ENCODE peak calls at places on chromosomes 2 and 18, in nine cellular contexts. Q is activated effector memory CD4-positive, alpha-beta T cell treated with Interleukin-2 at 50 U/mL for 16 hours; S is T-cell; F is CD4-positive, alpha-beta T cell; O is KG1; K is activated CD4-positive, alpha-beta T cell treated with anti-CD3 and anti-CD28 coated beads, Interleukin-2, amount 10 ng/mL, durations not matched to agents 7 days and 5 days; I is hepatocyte; E is mesothelial cell of epicardium; H is NCI-H774. G is an unnamed sample.

GRCh38 chr2:162457021-162457420 is 113.1 kb downstream of the GCA start:
- DNase-seq in Q (no peak), S (no peak), F (no peak), O (no peak), K (no peak), I (no peak), E (no peak), H (no peak), G (no peak)

GRCh38 chr2:83650897-83651296 is 808.2 kb downstream of the SUCLG1 start:
- DNase-seq in Q (no peak), S (no peak), F (no peak), O (no peak), K (no peak), I (no peak), E (no peak), H (no peak), G (peak)

GRCh38 chr2:207202645-207203044 is 36.9 kb upstream of the KLF7 start:
- DNase-seq in Q (no peak), S (no peak), F (no peak), O (peak), K (peak), I (peak), E (peak), H (no peak), G (no peak)

GRCh38 chr2:44938287-44939073 is 3.0 kb upstream of the SIX3 start:
- DNase-seq in Q (no peak), S (no peak), F (no peak), O (no peak), K (no peak), I (no peak), E (no peak), H (no peak), G (no peak)

GRCh38 chr2:68384485-68385107 is 19.5 kb downstream of the PLEK start:
- DNase-seq in Q (no peak), S (no peak), F (no peak), O (no peak), K (no peak), I (no peak), E (no peak), H (no peak), G (no peak)

GRCh38 chr2:196238836-196239380 is 67.5 kb upstream of the STK17B start:
- DNase-seq in Q (no peak), S (no peak), F (no peak), O (no peak), K (no peak), I (no peak), E (no peak), H (no peak), G (no peak)

GRCh38 chr2:98869868-98870267 is 66.2 kb downstream of the CRACDL start:
- DNase-seq in Q (no peak), S (no peak), F (no peak), O (no peak), K (no peak), I (no peak), E (no peak), H (peak), G (peak)

GRCh38 chr18:2903006-2903405 is 56.2 kb downstream of the EMILIN2 start:
- DNase-seq in Q (no peak), S (no peak), F (no peak), O (no peak), K (no peak), I (peak), E (no peak), H (no peak), G (no peak)

GRCh38 chr2:176879596-176879995 is 333.0 kb upstream of the HNRNPA3 start:
- DNase-seq in Q (no peak), S (no peak), F (no peak), O (no peak), K (no peak), I (no peak), E (no peak), H (no peak), G (peak)

GRCh38 chr18:59459352-59460059 is 100.4 kb upstream of the LMAN1 start:
- DNase-seq in Q (no peak), S (no peak), F (no peak), O (no peak), K (no peak), I (peak), E (no peak), H (peak), G (peak)

GRCh38 chr2:33275689-33276444 is 200.6 kb upstream of the RASGRP3 start:
- DNase-seq in Q (peak), S (peak), F (no peak), O (no peak), K (peak), I (peak), E (no peak), H (no peak), G (no peak)

GRCh38 chr2:50746526-50746925 is 285.4 kb downstream of the NRXN1 start:
- DNase-seq in Q (no peak), S (no peak), F (no peak), O (no peak), K (no peak), I (peak), E (no peak), H (no peak), G (peak)

GRCh38 chr2:60554649-60555065 is 1.2 kb upstream of the BCL11A start:
- DNase-seq in Q (no peak), S (no peak), F (no peak), O (no peak), K (no peak), I (peak), E (no peak), H (no peak), G (peak)

GRCh38 chr18:45518770-45519169 is 96.5 kb upstream of the SLC14A2 start:
- DNase-seq in Q (no peak), S (no peak), F (no peak), O (no peak), K (no peak), I (no peak), E (no peak), H (no peak), G (no peak)

GRCh38 chr2:100623033-100623715 is 60.4 kb downstream of the PDCL3 start:
- DNase-seq in Q (no peak), S (no peak), F (no peak), O (no peak), K (no peak), I (no peak), E (no peak), H (no peak), G (no peak)

GRCh38 chr2:62306751-62307468 is 111.0 kb downstream of the B3GNT2 start:
- DNase-seq in Q (peak), S (no peak), F (no peak), O (peak), K (peak), I (peak), E (no peak), H (peak), G (peak)

GRCh38 chr2:65804777-65805176 is 372.4 kb upstream of the SPRED2 start:
- DNase-seq in Q (no peak), S (no peak), F (no peak), O (no peak), K (no peak), I (no peak), E (no peak), H (no peak), G (no peak)

GRCh38 chr2:221283896-221284295 is 288.2 kb downstream of the EPHA4 start:
- DNase-seq in Q (no peak), S (no peak), F (no peak), O (no peak), K (no peak), I (no peak), E (no peak), H (no peak), G (no peak)

GRCh38 chr18:68509902-68510301 is 205.0 kb downstream of the TMX3 start:
- DNase-seq in Q (no peak), S (no peak), F (no peak), O (no peak), K (no peak), I (no peak), E (no peak), H (no peak), G (no peak)